ENCODE peak calls at places on chromosomes 5 and 9, in eight cellular contexts. E is HCT116, M is transverse colon, S is upper lobe of left lung, I is prostate gland, D is HepG2, A is endothelial cell of umbilical vein, T is GM12891. U is an unnamed sample.

GRCh38 chr5:88690619-88691560 is 192.1 kb downstream of the MEF2C start:
- DNase-seq in E (peak), M (peak), S (peak), I (peak), D (peak), A (peak), T (no peak), U (peak)

GRCh38 chr9:22009563-22009867 is 410 bp upstream of the CDKN2B start:
- DNase-seq in E (no peak), M (no peak), S (no peak), I (no peak), D (no peak), A (no peak), T (no peak), U (no peak)

GRCh38 chr5:68007446-68007845 is 208.1 kb upstream of the PIK3R1 start:
- DNase-seq in E (no peak), M (peak), S (no peak), I (no peak), D (peak), A (no peak), T (no peak), U (no peak)

GRCh38 chr5:20832204-20833080 is 844.4 kb upstream of the CDH18 start:
- DNase-seq in E (no peak), M (no peak), S (no peak), I (no peak), D (no peak), A (no peak), T (no peak), U (no peak)

GRCh38 chr9:13443380-13444271 is 164.1 kb upstream of the MPDZ start:
- DNase-seq in E (no peak), M (no peak), S (no peak), I (no peak), D (no peak), A (no peak), T (no peak), U (no peak)

GRCh38 chr9:93295031-93295430 is 111.1 kb downstream of the WNK2 start:
- DNase-seq in E (no peak), M (peak), S (no peak), I (no peak), D (no peak), A (no peak), T (peak), U (no peak)

GRCh38 chr5:116947691-116948528 is 373.3 kb upstream of the SEMA6A start:
- DNase-seq in E (peak), M (peak), S (no peak), I (peak), D (peak), A (peak), T (peak), U (peak)

GRCh38 chr9:3956081-3956701 is 343.7 kb downstream of the GLIS3 start:
- DNase-seq in E (no peak), M (no peak), S (no peak), I (no peak), D (no peak), A (no peak), T (no peak), U (no peak)

GRCh38 chr9:86246752-86247161 is 12.7 kb downstream of the C9orf153 start:
- DNase-seq in E (no peak), M (no peak), S (no peak), I (no peak), D (peak), A (no peak), T (no peak), U (peak)

GRCh38 chr5:68071731-68072130 is 143.8 kb upstream of the PIK3R1 start:
- DNase-seq in E (no peak), M (no peak), S (no peak), I (no peak), D (no peak), A (no peak), T (no peak), U (no peak)

GRCh38 chr9:17863213-17863883 is 284.5 kb downstream of the SH3GL2 start:
- DNase-seq in E (no peak), M (no peak), S (no peak), I (no peak), D (no peak), A (no peak), T (no peak), U (no peak)

GRCh38 chr5:113166710-113167366 is 190.2 kb downstream of the DCP2 start:
- DNase-seq in E (peak), M (no peak), S (no peak), I (no peak), D (peak), A (peak), T (no peak), U (no peak)

GRCh38 chr9:114551750-114552685 is 35.6 kb upstream of the ATP6V1G1 start:
- DNase-seq in E (peak), M (peak), S (no peak), I (no peak), D (peak), A (peak), T (no peak), U (no peak)

GRCh38 chr9:115413304-115413703 is 295.3 kb upstream of the TNC start:
- DNase-seq in E (no peak), M (no peak), S (no peak), I (no peak), D (no peak), A (no peak), T (peak), U (no peak)

GRCh38 chr5:130335116-130335515 is 430.9 kb downstream of the CHSY3 start:
- DNase-seq in E (no peak), M (no peak), S (no peak), I (no peak), D (no peak), A (peak), T (no peak), U (no peak)

GRCh38 chr5:108762660-108763059 is 15.0 kb downstream of the FER start:
- DNase-seq in E (no peak), M (no peak), S (no peak), I (no peak), D (no peak), A (no peak), T (no peak), U (no peak)

GRCh38 chr9:79701651-79702050 is 129.9 kb downstream of the TLE4 start:
- DNase-seq in E (no peak), M (peak), S (no peak), I (no peak), D (no peak), A (no peak), T (no peak), U (no peak)

GRCh38 chr9:522658-523057 is 308.0 kb downstream of the DOCK8 start:
- DNase-seq in E (no peak), M (no peak), S (no peak), I (no peak), D (no peak), A (no peak), T (no peak), U (no peak)

GRCh38 chr5:136084698-136085097 is 47.9 kb upstream of the SMAD5 start:
- DNase-seq in E (no peak), M (peak), S (no peak), I (peak), D (no peak), A (no peak), T (no peak), U (no peak)

GRCh38 chr5:115847290-115847689 is 5.6 kb downstream of the AP3S1 start:
- DNase-seq in E (peak), M (no peak), S (no peak), I (no peak), D (no peak), A (no peak), T (no peak), U (no peak)
- TF ChIP-seq POLR2AphosphoS5 in E (peak), M (no peak), S (no peak), I (no peak), D (no peak), A (no peak), T (no peak), U (no peak)

DNA sequence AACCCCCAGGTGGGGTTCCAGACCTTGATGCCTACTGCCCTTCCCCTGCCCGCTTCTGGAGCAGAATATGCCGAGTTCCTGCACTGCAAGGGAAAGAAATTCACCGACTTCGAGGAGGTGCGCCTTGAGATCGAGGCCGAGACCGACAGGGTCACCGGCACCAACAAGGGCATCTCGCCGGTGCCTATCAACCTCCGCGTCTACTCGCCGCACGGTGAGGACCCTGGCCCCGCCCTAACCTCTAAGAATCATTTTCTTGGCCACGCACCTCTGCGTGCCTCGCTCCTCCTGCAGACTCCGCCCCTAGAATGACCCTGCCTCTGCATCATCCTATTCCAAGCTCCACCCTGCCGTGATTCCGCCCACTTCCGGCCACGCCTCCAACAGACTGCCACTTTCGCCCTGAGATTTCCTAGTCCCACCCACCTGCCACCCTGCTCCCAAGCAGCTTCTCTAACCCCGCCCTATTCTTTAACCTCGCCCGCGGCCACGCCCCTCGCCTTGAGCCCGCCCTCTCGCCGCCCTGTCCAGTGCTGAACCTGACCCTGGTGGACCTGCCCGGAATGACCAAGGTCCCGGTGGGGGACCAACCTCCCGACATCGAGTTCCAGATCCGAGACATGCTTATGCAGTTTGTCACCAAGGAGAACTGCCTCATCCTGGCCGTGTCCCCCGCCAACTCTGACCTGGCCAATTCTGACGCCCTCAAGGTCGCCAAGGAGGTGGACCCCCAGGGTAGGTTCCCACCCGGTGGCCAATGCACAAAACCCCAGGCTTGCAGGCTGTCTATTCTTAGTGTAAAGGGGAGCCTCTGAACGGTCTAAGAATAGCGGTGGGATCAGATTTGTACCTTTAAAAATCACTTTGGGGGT is 15.6 kb downstream of the DNM1 start:
- DNase-seq in E (peak), M (peak), S (peak), I (peak), D (peak), A (peak), T (peak), U (peak)
- TF ChIP-seq POLR2A in E (peak), M (no peak), S (no peak), I (no peak), D (no peak), A (no peak), T (no peak), U (no peak)

DNA sequence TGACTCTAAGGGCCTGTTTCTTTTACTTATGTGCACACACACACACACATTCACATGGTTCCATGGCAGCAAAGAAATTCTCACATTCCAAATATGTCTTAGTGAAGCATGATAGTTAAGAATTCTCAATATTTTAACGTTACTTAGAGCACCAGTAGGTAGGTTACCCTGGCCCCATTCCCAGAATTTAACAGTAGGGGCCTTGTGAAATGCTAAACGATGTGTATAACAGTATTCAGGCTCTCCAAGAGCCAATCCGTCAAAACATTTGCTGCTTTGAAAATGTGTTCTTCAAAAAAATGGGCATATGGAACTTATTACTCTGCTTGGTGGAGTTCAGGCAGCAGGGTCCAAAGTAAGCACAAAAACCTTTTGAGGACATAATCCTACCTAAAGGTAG is 93.7 kb upstream of the DAB2 start:
- DNase-seq in E (no peak), M (no peak), S (no peak), I (no peak), D (no peak), A (peak), T (no peak), U (no peak)
- TF ChIP-seq POLR2AphosphoS5 in E (no peak), M (no peak), S (no peak), I (no peak), D (no peak), A (no peak), T (no peak), U (no peak)

GRCh38 chr9:128688501-128689292 is at the start of gene SET:
- DNase-seq in E (peak), M (peak), S (peak), I (peak), D (peak), A (peak), T (peak), U (peak)
- TF ChIP-seq POLR2A in E (peak), M (peak), S (no peak), I (peak), D (peak), A (no peak), T (peak), U (peak)

GRCh38 chr5:128035689-128036088 is 47.9 kb upstream of the SLC12A2 start:
- DNase-seq in E (no peak), M (no peak), S (no peak), I (no peak), D (no peak), A (no peak), T (no peak), U (no peak)

GRCh38 chr5:128036961-128037360 is 46.6 kb upstream of the SLC12A2 start:
- DNase-seq in E (no peak), M (no peak), S (no peak), I (no peak), D (no peak), A (no peak), T (no peak), U (no peak)

GRCh38 chr5:128040927-128041326 is 42.6 kb upstream of the SLC12A2 start:
- DNase-seq in E (no peak), M (no peak), S (no peak), I (no peak), D (no peak), A (no peak), T (no peak), U (no peak)

DNA sequence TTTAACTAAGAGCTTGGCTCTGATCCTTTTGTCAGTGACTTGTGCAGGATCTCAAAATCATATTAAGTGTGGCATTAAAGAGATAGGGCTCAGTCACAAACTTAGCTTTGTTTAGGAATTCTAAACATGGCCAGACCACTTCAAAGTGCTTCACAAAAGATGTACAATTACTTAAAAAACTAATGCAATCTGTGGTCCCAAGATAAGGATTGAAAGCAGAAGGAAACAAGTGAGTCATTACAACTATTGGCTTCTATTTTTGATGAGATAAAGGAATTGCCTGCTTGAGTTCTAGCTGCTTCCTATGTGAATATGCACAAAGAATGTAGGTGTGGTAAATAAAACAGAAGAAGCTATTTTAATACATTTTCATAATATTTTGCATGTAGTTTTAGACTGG is 44.9 kb upstream of the SLC12A2 start:
- DNase-seq in E (peak), M (no peak), S (no peak), I (no peak), D (peak), A (peak), T (no peak), U (no peak)
- TF ChIP-seq POLR2AphosphoS5 in E (peak), M (no peak), S (peak), I (no peak), D (no peak), A (peak), T (no peak), U (no peak)

GRCh38 chr9:127423934-127424668 is at the start of gene ZNF79:
- DNase-seq in E (peak), M (peak), S (peak), I (peak), D (peak), A (peak), T (peak), U (peak)
- TF ChIP-seq POLR2A in E (peak), M (peak), S (no peak), I (peak), D (peak), A (peak), T (peak), U (peak)

DNA sequence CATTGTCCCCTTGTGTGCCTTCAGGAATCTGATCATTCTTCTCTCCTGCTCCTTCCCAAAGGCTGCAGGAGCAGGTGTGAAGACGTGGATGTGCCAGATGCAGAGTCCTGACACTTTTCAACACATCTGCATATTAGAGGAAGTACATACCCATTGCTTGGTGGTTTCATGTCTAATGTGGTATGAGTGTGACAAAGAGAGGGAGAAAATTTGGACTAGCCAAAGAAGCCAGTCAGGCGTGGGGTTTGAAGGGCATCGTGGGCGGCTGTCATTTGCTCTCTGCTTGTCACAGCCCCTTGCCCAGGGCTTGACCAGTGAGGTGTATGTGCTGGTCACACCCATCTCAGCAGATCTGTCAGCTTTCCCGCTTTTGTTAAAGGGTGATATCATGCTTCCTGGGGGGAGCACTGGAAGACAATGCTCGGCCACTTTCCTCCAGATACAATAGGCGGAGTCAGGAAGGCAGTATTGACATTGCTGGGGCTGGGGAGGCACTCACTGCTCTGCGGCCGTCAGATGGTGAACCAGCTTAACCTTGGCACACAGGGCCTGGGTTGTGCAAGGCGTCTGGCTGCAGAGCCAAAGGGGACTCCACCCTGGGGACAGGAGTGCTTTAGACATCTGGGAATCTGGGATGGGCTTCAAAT is 8.6 kb downstream of the TEK start:
- DNase-seq in E (no peak), M (peak), S (no peak), I (no peak), D (peak), A (peak), T (no peak), U (no peak)
- TF ChIP-seq POLR2AphosphoS5 in E (no peak), M (no peak), S (peak), I (peak), D (no peak), A (peak), T (no peak), U (no peak)

DNA sequence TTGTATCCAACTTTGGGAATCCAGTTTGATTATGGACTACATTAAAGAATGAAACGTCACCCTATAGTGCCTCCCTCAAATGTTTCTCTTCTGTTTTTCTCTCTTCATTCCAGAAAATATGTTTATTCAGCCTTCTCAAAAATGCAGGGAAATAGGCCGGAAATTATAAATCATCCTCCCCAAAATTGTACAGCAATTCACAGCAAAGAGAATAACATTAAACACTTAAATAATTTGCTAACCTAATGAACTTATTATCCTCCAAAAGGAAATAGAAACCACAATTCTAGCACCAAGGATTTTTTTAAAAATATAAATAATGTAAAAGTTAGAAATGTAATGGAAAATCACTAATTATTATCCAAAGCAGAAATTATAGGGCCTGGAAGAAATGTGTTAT is 115.9 kb upstream of the CCNG1 start:
- DNase-seq in E (no peak), M (no peak), S (no peak), I (no peak), D (no peak), A (no peak), T (no peak), U (no peak)
- TF ChIP-seq POLR2A in E (no peak), M (no peak), S (no peak), I (no peak), D (no peak), A (no peak), T (no peak), U (no peak)

DNA sequence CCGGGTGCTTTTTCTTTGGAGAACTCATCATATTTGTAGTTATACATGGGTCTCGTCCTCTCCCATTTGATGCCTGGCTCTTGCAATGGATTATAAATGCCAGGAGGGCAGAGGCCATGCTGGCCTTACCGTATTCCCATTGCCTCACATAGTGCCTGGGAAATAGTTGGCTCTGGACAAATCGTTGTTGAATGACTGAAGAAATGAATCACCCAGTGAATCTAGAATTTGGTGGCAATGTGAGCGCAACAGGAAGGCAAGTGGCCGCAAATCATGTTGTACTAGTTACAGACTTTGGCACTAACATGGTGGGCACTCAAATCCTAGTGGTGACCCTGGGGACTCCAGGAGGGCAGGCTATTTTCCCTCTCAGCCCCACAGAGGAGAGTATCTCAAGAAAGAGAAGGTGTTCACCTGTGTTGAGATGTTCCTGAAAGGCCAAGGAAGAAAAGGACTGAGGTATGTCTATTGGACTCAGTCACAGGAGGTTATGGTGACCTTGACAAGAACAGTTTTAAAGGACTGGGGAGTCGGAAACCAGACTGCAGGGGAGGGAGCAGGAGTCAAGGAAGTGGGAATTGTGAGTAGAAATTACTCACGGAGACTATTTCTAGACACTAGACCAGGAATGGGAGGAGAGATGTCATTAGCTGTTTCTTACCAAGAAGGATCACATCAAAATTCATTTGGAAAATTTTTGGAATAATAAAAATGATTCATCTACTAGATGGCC is 61.7 kb upstream of the COL15A1 start:
- DNase-seq in E (no peak), M (no peak), S (no peak), I (no peak), D (no peak), A (no peak), T (no peak), U (no peak)
- TF ChIP-seq POLR2AphosphoS5 in E (no peak), M (no peak), S (no peak), I (no peak), D (no peak), A (no peak), T (no peak), U (no peak)